ENCODE peak calls at places on chromosomes 6 and 20, in five cellular contexts. One of them, this sample, is unnamed.

GRCh38 chr20:6595704-6596103 is 171.8 kb upstream of the BMP2 start:
- DNase-seq in chondrocyte: no peak
- DNase-seq in COR-L47: no peak
- DNase-seq in amniotic stem cell: no peak
- DNase-seq in stimulated activated CD4-positive, alpha-beta T cell treated with anti-CD3 and anti-CD28 coated beads, Interleukin-1b, Interleukin-23, amount 100 ng/mL, for 4 hours: no peak
- DNase-seq in this sample: no peak

GRCh38 chr20:595330-596308 is 14.5 kb downstream of the TCF15 start:
- DNase-seq in chondrocyte: no peak
- DNase-seq in COR-L47: no peak
- DNase-seq in amniotic stem cell: no peak
- DNase-seq in stimulated activated CD4-positive, alpha-beta T cell treated with anti-CD3 and anti-CD28 coated beads, Interleukin-1b, Interleukin-23, amount 100 ng/mL, for 4 hours: no peak
- DNase-seq in this sample: no peak

GRCh38 chr6:136921521-136921935 is 573 bp upstream of the SLC35D3 start:
- DNase-seq in chondrocyte: no peak
- DNase-seq in COR-L47: peak; percentile 26
- DNase-seq in amniotic stem cell: no peak
- DNase-seq in stimulated activated CD4-positive, alpha-beta T cell treated with anti-CD3 and anti-CD28 coated beads, Interleukin-1b, Interleukin-23, amount 100 ng/mL, for 4 hours: no peak
- DNase-seq in this sample: no peak

GRCh38 chr6:26412225-26412624 is 10.2 kb downstream of the BTN3A1 start:
- DNase-seq in chondrocyte: no peak
- DNase-seq in COR-L47: no peak
- DNase-seq in amniotic stem cell: no peak
- DNase-seq in stimulated activated CD4-positive, alpha-beta T cell treated with anti-CD3 and anti-CD28 coated beads, Interleukin-1b, Interleukin-23, amount 100 ng/mL, for 4 hours: no peak
- DNase-seq in this sample: no peak

GRCh38 chr6:160102956-160103824 is 18.4 kb upstream of the SLC22A1 start:
- DNase-seq in chondrocyte: no peak
- DNase-seq in COR-L47: no peak
- DNase-seq in amniotic stem cell: no peak
- DNase-seq in stimulated activated CD4-positive, alpha-beta T cell treated with anti-CD3 and anti-CD28 coated beads, Interleukin-1b, Interleukin-23, amount 100 ng/mL, for 4 hours: no peak
- DNase-seq in this sample: no peak

GRCh38 chr6:36289281-36290018 is 19.6 kb downstream of the PNPLA1 start:
- DNase-seq in chondrocyte: no peak
- DNase-seq in COR-L47: peak; percentile 81
- DNase-seq in amniotic stem cell: no peak
- DNase-seq in stimulated activated CD4-positive, alpha-beta T cell treated with anti-CD3 and anti-CD28 coated beads, Interleukin-1b, Interleukin-23, amount 100 ng/mL, for 4 hours: no peak
- DNase-seq in this sample: no peak

GRCh38 chr6:41167173-41167963 is 4.5 kb upstream of the TREM2 start:
- DNase-seq in chondrocyte: no peak
- DNase-seq in COR-L47: no peak
- DNase-seq in amniotic stem cell: no peak
- DNase-seq in stimulated activated CD4-positive, alpha-beta T cell treated with anti-CD3 and anti-CD28 coated beads, Interleukin-1b, Interleukin-23, amount 100 ng/mL, for 4 hours: no peak
- DNase-seq in this sample: no peak

GRCh38 chr20:46388945-46389344 is 17.5 kb downstream of the ELMO2 start:
- DNase-seq in chondrocyte: no peak
- DNase-seq in COR-L47: no peak
- DNase-seq in amniotic stem cell: no peak
- DNase-seq in stimulated activated CD4-positive, alpha-beta T cell treated with anti-CD3 and anti-CD28 coated beads, Interleukin-1b, Interleukin-23, amount 100 ng/mL, for 4 hours: no peak
- DNase-seq in this sample: no peak

GRCh38 chr6:87574237-87574636 is 15.6 kb downstream of the RARS2 start:
- DNase-seq in chondrocyte: no peak
- DNase-seq in COR-L47: no peak
- DNase-seq in amniotic stem cell: no peak
- DNase-seq in stimulated activated CD4-positive, alpha-beta T cell treated with anti-CD3 and anti-CD28 coated beads, Interleukin-1b, Interleukin-23, amount 100 ng/mL, for 4 hours: no peak
- DNase-seq in this sample: no peak

GRCh38 chr6:158441639-158442308 is 118.1 kb upstream of the TMEM181 start:
- DNase-seq in chondrocyte: no peak
- DNase-seq in COR-L47: no peak
- DNase-seq in amniotic stem cell: no peak
- DNase-seq in stimulated activated CD4-positive, alpha-beta T cell treated with anti-CD3 and anti-CD28 coated beads, Interleukin-1b, Interleukin-23, amount 100 ng/mL, for 4 hours: no peak
- DNase-seq in this sample: no peak

GRCh38 chr20:31760457-31761240 is 21.6 kb downstream of the TPX2 start:
- DNase-seq in chondrocyte: no peak
- DNase-seq in COR-L47: no peak
- DNase-seq in amniotic stem cell: no peak
- DNase-seq in stimulated activated CD4-positive, alpha-beta T cell treated with anti-CD3 and anti-CD28 coated beads, Interleukin-1b, Interleukin-23, amount 100 ng/mL, for 4 hours: no peak
- DNase-seq in this sample: no peak

GRCh38 chr6:118722820-118723526 is 71.6 kb upstream of the CEP85L start:
- DNase-seq in chondrocyte: no peak
- DNase-seq in COR-L47: no peak
- DNase-seq in amniotic stem cell: no peak
- DNase-seq in stimulated activated CD4-positive, alpha-beta T cell treated with anti-CD3 and anti-CD28 coated beads, Interleukin-1b, Interleukin-23, amount 100 ng/mL, for 4 hours: no peak
- DNase-seq in this sample: no peak